ENCODE peak calls at places on chromosomes 7 and 10, in five cellular contexts. One of them, this sample, is unnamed.

GRCh38 chr10:18252086-18252485 is 111.9 kb downstream of the CACNB2 start:
- DNase-seq in activated CD4-positive, alpha-beta T cell treated with anti-CD3 and anti-CD28 coated beads for 24 hours: no peak
- DNase-seq in cardiac septum: no peak
- DNase-seq in dorsolateral prefrontal cortex: no peak
- DNase-seq in endothelial cell: no peak
- DNase-seq in this sample: no peak

GRCh38 chr7:94509264-94509878 is at the start of gene CASD1:
- DNase-seq in cardiac septum: peak
- DNase-seq in activated CD4-positive, alpha-beta T cell treated with anti-CD3 and anti-CD28 coated beads for 24 hours: peak
- DNase-seq in dorsolateral prefrontal cortex: peak
- DNase-seq in endothelial cell: no peak
- DNase-seq in this sample: no peak

GRCh38 chr7:142801601-142802295 is 31.0 kb downstream of the PRSS2 start:
- DNase-seq in cardiac septum: no peak
- DNase-seq in endothelial cell: no peak
- DNase-seq in activated CD4-positive, alpha-beta T cell treated with anti-CD3 and anti-CD28 coated beads for 24 hours: no peak
- DNase-seq in dorsolateral prefrontal cortex: no peak
- DNase-seq in this sample: no peak

GRCh38 chr10:111865550-111865949 is 318.0 kb downstream of the GPAM start:
- DNase-seq in cardiac septum: no peak
- DNase-seq in endothelial cell: no peak
- DNase-seq in activated CD4-positive, alpha-beta T cell treated with anti-CD3 and anti-CD28 coated beads for 24 hours: no peak
- DNase-seq in dorsolateral prefrontal cortex: no peak
- DNase-seq in this sample: no peak

GRCh38 chr7:151425670-151426075 is 14.3 kb downstream of the CRYGN start:
- DNase-seq in endothelial cell: no peak
- DNase-seq in cardiac septum: no peak
- DNase-seq in dorsolateral prefrontal cortex: no peak
- DNase-seq in activated CD4-positive, alpha-beta T cell treated with anti-CD3 and anti-CD28 coated beads for 24 hours: no peak
- DNase-seq in this sample: no peak

GRCh38 chr7:25779002-25779546 is 372.9 kb upstream of the NFE2L3 start:
- DNase-seq in dorsolateral prefrontal cortex: no peak
- DNase-seq in activated CD4-positive, alpha-beta T cell treated with anti-CD3 and anti-CD28 coated beads for 24 hours: no peak
- DNase-seq in cardiac septum: no peak
- DNase-seq in endothelial cell: no peak
- DNase-seq in this sample: no peak

GRCh38 chr10:31958849-31959248 is 30.2 kb upstream of the ARHGAP12 start:
- DNase-seq in activated CD4-positive, alpha-beta T cell treated with anti-CD3 and anti-CD28 coated beads for 24 hours: no peak
- DNase-seq in dorsolateral prefrontal cortex: no peak
- DNase-seq in endothelial cell: no peak
- DNase-seq in cardiac septum: no peak
- DNase-seq in this sample: no peak

GRCh38 chr7:130180571-130180971 is 24.6 kb downstream of the TMEM209 start:
- DNase-seq in activated CD4-positive, alpha-beta T cell treated with anti-CD3 and anti-CD28 coated beads for 24 hours: peak
- DNase-seq in cardiac septum: no peak
- DNase-seq in endothelial cell: no peak
- DNase-seq in dorsolateral prefrontal cortex: no peak
- DNase-seq in this sample: no peak

This sample was measured in SK-N-MC.